ENCODE peak calls at places on chromosomes 7 and 10, in four cellular contexts. J, P, O and C are unnamed samples.

GRCh38 chr7:109836016-109836415 is 1254.9 kb upstream of the LRRN3 start:
- DNase-seq in J (no peak), P (no peak), O (no peak), C (peak)

GRCh38 chr7:46544396-46545008 is 623.4 kb upstream of the IGFBP3 start:
- DNase-seq in J (peak), P (no peak), O (no peak), C (peak)

GRCh38 chr10:42959833-42960232 is 117.0 kb upstream of the RET start:
- DNase-seq in J (no peak), P (no peak), O (no peak), C (no peak)

GRCh38 chr10:112985701-112986510 is 35.9 kb downstream of the TCF7L2 start:
- DNase-seq in J (peak), P (no peak), O (no peak), C (peak)

GRCh38 chr10:61898435-61898778 is 3.1 kb upstream of the ARID5B start:
- DNase-seq in J (no peak), P (no peak), O (no peak), C (no peak)

GRCh38 chr7:77202544-77202976 is 2.9 kb upstream of the FGL2 start:
- DNase-seq in J (no peak), P (no peak), O (peak), C (no peak)

GRCh38 chr10:80471715-80472233 is 17.7 kb downstream of the TSPAN14 start:
- DNase-seq in J (no peak), P (no peak), O (no peak), C (no peak)

GRCh38 chr7:5824297-5824610 is 42.8 kb upstream of the RNF216 start:
- DNase-seq in J (no peak), P (no peak), O (peak), C (no peak)

GRCh38 chr7:118918556-118918955 is 694.1 kb downstream of the ANKRD7 start:
- DNase-seq in J (no peak), P (no peak), O (no peak), C (peak)

GRCh38 chr7:120864146-120864920 is 6.4 kb upstream of the TSPAN12 start:
- DNase-seq in J (no peak), P (no peak), O (no peak), C (no peak)

GRCh38 chr10:118373786-118374185 is 31.7 kb upstream of the FAM204A start:
- DNase-seq in J (peak), P (no peak), O (no peak), C (peak)

GRCh38 chr10:72483452-72483851 is 128.7 kb upstream of the DNAJB12 start:
- DNase-seq in J (peak), P (no peak), O (no peak), C (no peak)

GRCh38 chr10:73865459-73866442 is 8.6 kb downstream of the CAMK2G start:
- DNase-seq in J (no peak), P (no peak), O (peak), C (no peak)

GRCh38 chr7:131544449-131545425 is 11.7 kb downstream of the PODXL start:
- DNase-seq in J (peak), P (no peak), O (no peak), C (peak)

GRCh38 chr10:30216811-30217210 is 132.3 kb downstream of the MTPAP start:
- DNase-seq in J (no peak), P (no peak), O (no peak), C (no peak)

GRCh38 chr10:48453451-48454301 is 147.2 kb downstream of the MAPK8 start:
- DNase-seq in J (no peak), P (no peak), O (peak), C (no peak)

GRCh38 chr10:113997428-113997827 is 46.2 kb upstream of the ADRB1 start:
- DNase-seq in J (no peak), P (no peak), O (no peak), C (no peak)

GRCh38 chr10:78299861-78300453 is 266.3 kb downstream of the RPS24 start:
- DNase-seq in J (no peak), P (no peak), O (no peak), C (peak)

GRCh38 chr10:103921750-103922195 is 3.8 kb upstream of the STN1 start:
- DNase-seq in J (no peak), P (peak), O (peak), C (no peak)

GRCh38 chr10:18793951-18794350 is 134.7 kb downstream of the ARL5B start:
- DNase-seq in J (peak), P (no peak), O (no peak), C (peak)

GRCh38 chr10:132634947-132635271 is 97.3 kb downstream of the INPP5A start:
- DNase-seq in J (no peak), P (no peak), O (no peak), C (no peak)

GRCh38 chr7:99357701-99358490 is 16.6 kb upstream of the ARPC1B start:
- DNase-seq in J (no peak), P (peak), O (no peak), C (no peak)

GRCh38 chr7:124489082-124489819 is 276.3 kb downstream of the GPR37 start:
- DNase-seq in J (no peak), P (no peak), O (no peak), C (no peak)

GRCh38 chr7:114901771-114902170 is 20.1 kb upstream of the MDFIC start:
- DNase-seq in J (peak), P (no peak), O (no peak), C (peak)

GRCh38 chr10:67297637-67298181 is 371.9 kb downstream of the LRRTM3 start:
- DNase-seq in J (no peak), P (no peak), O (no peak), C (peak)

GRCh38 chr7:71198887-71199286 is 66.9 kb downstream of the GALNT17 start:
- DNase-seq in J (no peak), P (no peak), O (no peak), C (no peak)

GRCh38 chr10:15181576-15182156 is 13.2 kb upstream of the NMT2 start:
- DNase-seq in J (no peak), P (no peak), O (no peak), C (no peak)

GRCh38 chr10:7161484-7162283 is 249.2 kb downstream of the SFMBT2 start:
- DNase-seq in J (peak), P (no peak), O (no peak), C (no peak)

GRCh38 chr7:27745064-27745583 is 5.2 kb downstream of the TAX1BP1 start:
- DNase-seq in J (peak), P (peak), O (no peak), C (peak)

GRCh38 chr10:84783909-84784308 is 455.5 kb downstream of the CCSER2 start:
- DNase-seq in J (no peak), P (no peak), O (no peak), C (no peak)

GRCh38 chr10:3532644-3533043 is 252.4 kb downstream of the KLF6 start:
- DNase-seq in J (no peak), P (no peak), O (no peak), C (peak)

GRCh38 chr7:16416289-16417282 is 4.8 kb downstream of the CRPPA start:
- DNase-seq in J (peak), P (no peak), O (no peak), C (peak)

GRCh38 chr10:30977385-30977784 is 54.3 kb downstream of the ZNF438 start:
- DNase-seq in J (no peak), P (no peak), O (no peak), C (no peak)

GRCh38 chr10:94129393-94130130 is 135.8 kb downstream of the PLCE1 start:
- DNase-seq in J (peak), P (no peak), O (no peak), C (peak)

GRCh38 chr10:61452229-61452651 is 941 bp downstream of the TMEM26 start:
- DNase-seq in J (no peak), P (no peak), O (peak), C (no peak)

GRCh38 chr7:47647213-47647985 is 65.5 kb upstream of the TNS3 start:
- DNase-seq in J (no peak), P (no peak), O (no peak), C (no peak)

GRCh38 chr7:134724606-134725005 is 54.8 kb upstream of the CALD1 start:
- DNase-seq in J (peak), P (no peak), O (peak), C (peak)
- TF ChIP-seq CTCF in J (peak), P (peak), O (peak), C (peak)

GRCh38 chr10:69408318-69409175 is 8.2 kb downstream of the TACR2 start:
- DNase-seq in J (peak), P (peak), O (peak), C (peak)

GRCh38 chr10:69406302-69406811 is 10.4 kb downstream of the TACR2 start:
- DNase-seq in J (no peak), P (peak), O (no peak), C (no peak)

GRCh38 chr10:69409176-69409495 is 7.6 kb downstream of the TACR2 start:
- DNase-seq in J (no peak), P (no peak), O (no peak), C (no peak)

GRCh38 chr10:69406816-69407580 is 9.7 kb downstream of the TACR2 start:
- DNase-seq in J (no peak), P (no peak), O (no peak), C (no peak)

DNA sequence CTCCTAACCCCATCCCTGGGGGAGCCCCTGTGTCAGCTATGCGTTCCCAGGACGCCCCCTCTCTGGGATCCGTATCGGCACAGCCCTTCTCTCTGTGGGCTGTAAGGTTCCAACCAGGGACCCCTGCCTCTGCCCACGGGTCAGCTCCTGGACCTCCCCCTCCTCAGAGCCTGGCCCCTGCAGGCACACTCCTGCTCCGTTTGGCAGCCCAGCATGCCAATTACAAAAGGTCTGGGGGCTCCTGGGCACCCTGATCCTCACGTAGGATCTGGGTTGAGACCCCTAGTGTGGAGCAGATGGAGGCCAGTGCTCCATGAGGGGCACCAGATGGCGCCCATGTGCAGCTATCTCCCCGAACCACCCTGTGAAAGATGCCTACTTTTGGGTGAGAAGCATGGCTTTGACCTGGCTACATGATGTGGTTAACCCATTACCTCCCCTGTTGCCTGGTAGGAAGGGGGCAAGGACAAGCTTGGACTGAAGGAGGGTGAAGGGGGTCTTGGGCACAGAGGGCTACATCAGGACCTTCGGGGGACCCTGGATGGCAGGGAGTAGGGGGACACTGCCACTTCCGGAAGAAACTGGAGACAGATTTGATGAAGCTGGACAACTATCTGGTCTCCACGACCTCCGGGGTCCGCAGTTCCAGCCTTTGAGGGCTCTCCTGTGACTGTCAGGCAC is 9.0 kb downstream of the TACR2 start:
- DNase-seq in J (no peak), P (no peak), O (no peak), C (no peak)
- TF ChIP-seq CTCF in J (peak), P (peak), O (no peak), C (peak)

GRCh38 chr10:122140477-122140902 is 130.6 kb upstream of the BTBD16 start:
- DNase-seq in J (peak), P (no peak), O (no peak), C (peak)
- TF ChIP-seq CTCF in J (no peak), P (no peak), O (no peak), C (no peak)

GRCh38 chr7:126368-126767 is 66.0 kb upstream of the FAM20C start:
- DNase-seq in J (no peak), P (no peak), O (no peak), C (no peak)

GRCh38 chr7:125661-126060 is 66.7 kb upstream of the FAM20C start:
- DNase-seq in J (no peak), P (no peak), O (no peak), C (no peak)

GRCh38 chr7:123237-123636 is 69.1 kb upstream of the FAM20C start:
- DNase-seq in J (no peak), P (no peak), O (no peak), C (no peak)

GRCh38 chr7:125061-125471 is 67.3 kb upstream of the FAM20C start:
- DNase-seq in J (no peak), P (no peak), O (no peak), C (no peak)

GRCh38 chr7:124130-124949 is 68.0 kb upstream of the FAM20C start:
- DNase-seq in J (no peak), P (no peak), O (no peak), C (no peak)
- TF ChIP-seq CTCF in J (no peak), P (no peak), O (no peak), C (no peak)

DNA sequence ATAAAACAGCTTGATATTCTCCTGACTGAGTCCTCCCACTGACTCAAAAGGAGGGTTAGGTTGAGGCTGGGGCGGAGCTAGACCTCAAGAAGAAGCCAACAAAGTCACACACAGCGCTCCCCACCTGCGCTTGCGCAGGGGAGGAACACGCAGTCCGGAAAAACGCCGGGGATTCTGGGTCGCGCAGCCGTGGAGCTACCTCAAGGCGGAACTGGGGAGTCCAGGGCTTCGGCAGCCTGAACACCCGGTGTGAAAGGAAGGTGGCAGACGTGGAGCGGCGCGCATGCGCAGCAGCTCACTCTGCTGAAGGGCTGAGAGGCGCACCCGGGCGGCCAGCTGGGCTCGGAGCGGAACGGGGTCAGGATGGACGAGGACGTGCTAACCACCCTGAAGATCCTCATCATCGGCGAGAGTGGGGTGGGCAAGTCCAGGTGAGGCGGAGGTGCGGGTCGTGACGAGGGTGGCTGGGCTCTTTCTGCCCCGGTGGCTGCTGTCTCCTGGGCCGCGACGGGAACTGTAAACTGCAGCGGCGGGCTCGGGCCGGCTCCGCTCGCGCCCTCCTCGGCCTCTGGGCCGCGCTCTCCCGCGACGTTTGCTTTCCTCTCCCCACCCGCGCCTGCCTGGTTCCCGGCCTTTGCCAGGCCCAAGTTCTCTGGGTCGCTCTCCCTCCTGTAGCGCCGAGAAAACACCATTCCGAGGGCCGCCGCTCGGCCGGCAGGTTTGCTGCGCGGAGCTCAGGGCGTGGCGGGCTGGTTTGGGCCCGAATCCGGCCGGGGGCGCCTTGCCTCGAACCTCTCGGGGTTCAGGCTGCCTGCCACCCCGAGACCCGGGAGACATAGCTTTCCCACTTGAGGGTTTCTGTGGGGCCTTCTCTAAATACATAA is at the start of gene RAB18:
- DNase-seq in J (peak), P (peak), O (peak), C (peak)
- TF ChIP-seq CTCF in J (peak), P (no peak), O (no peak), C (no peak)

GRCh38 chr10:100970076-100970913 is 991 bp downstream of the SEMA4G start:
- DNase-seq in J (no peak), P (no peak), O (peak), C (no peak)

GRCh38 chr10:100970914-100971811 is 1.9 kb downstream of the SEMA4G start:
- DNase-seq in J (no peak), P (no peak), O (no peak), C (no peak)

GRCh38 chr10:100968037-100968736 is 1.1 kb upstream of the SEMA4G start:
- DNase-seq in J (no peak), P (no peak), O (no peak), C (no peak)

GRCh38 chr10:100968839-100969174 is 497 bp upstream of the SEMA4G start:
- DNase-seq in J (no peak), P (no peak), O (no peak), C (no peak)

DNA sequence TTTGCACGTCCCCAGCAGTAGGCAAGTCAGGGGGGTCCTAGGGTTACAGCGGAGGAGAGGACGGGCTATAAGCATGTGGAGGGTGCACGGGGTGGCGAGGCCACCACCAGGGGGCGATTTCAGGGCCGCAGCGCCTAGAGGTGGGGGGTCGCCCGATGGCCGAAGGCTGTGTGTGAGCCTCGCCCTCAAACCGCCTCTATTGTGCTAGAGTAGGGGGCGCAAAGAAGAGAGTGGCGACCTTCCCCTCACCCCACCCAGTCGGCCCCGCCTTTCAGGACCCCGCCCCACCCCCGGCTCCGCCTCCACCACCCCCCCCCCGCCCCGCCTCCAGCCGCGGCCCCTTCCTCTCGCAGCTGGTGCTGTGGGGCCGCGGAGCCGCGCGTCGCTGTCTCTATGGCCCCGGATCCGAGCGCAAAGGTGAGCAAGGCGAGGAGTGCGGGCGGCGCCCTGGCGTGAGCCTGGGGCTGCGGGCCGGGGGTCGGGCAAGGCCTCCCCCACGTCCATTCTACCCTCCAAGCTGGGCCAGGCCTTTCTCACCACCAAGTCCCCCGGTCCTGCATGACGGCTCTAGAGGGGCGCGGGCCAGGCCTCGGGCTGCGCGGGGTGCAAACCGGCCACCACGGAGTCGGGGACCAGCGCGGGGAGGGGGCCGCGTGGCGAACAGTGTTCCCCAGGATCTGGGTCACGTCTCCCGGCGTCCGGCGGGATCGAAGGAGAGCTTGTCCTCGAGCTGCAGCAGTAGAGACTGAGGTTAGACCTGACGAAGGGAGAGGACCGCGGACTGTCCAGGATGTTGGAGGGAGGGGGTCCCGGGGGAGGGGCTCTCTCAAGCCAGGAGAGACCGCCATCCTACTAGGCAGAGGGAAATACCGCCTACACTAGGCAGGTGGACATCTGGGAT is at the start of gene SEMA4G:
- DNase-seq in J (peak), P (peak), O (peak), C (peak)
- TF ChIP-seq CTCF in J (peak), P (peak), O (peak), C (peak)